ENCODE peak calls at places on chromosomes 4 and X, in seven cellular contexts. O is heart left ventricle; E is amniotic stem cell; F is stimulated activated CD8-positive, alpha-beta memory T cell treated with anti-CD3 and anti-CD28 coated beads, Interleukin-12 subunit alpha, Interleukin-12 subunit beta, amount 100 ng/mL, for 1 hour; C is SW 1271; B is NCI-H1694; G is mesenteric fat pad. K is an unnamed sample.

GRCh38 chrX:153875391-153876111 is 10.4 kb downstream of the L1CAM start:
- DNase-seq in F (peak; percentile 41), O (peak; percentile 40), C (no peak), G (no peak), B (no peak), E (no peak), K (no peak)

GRCh38 chrX:73563740-73564073 is 710 bp downstream of the CHIC1 start:
- DNase-seq in B (no peak), C (peak; percentile 1), E (no peak), G (no peak), F (no peak), O (no peak), K (no peak)

GRCh38 chr4:2330119-2331042 is 68.5 kb upstream of the MXD4 start:
- DNase-seq in G (no peak), O (no peak), B (no peak), C (peak; percentile 38), F (no peak), E (peak; percentile 80), K (peak; percentile 30)

GRCh38 chr4:80072607-80073361 is at the start of gene ANTXR2:
- DNase-seq in B (peak; percentile 14), O (peak; percentile 89), E (peak; percentile 93), F (peak; percentile 45), G (peak; percentile 96), C (peak; percentile 70), K (no peak)

GRCh38 chr4:11261066-11261850 is 167.4 kb downstream of the HS3ST1 start:
- DNase-seq in C (no peak), O (no peak), E (no peak), G (no peak), F (no peak), B (no peak), K (no peak)

GRCh38 chr4:30776451-30776850 is 56.3 kb downstream of the PCDH7 start:
- DNase-seq in C (no peak), B (no peak), G (no peak), O (no peak), F (no peak), E (no peak), K (no peak)

GRCh38 chrX:17585006-17585405 is 152.3 kb upstream of the SCML1 start:
- DNase-seq in F (no peak), O (no peak), C (no peak), B (no peak), G (no peak), E (no peak), K (no peak)

GRCh38 chr4:113419631-113420030 is 341.9 kb downstream of the CAMK2D start:
- DNase-seq in O (no peak), E (no peak), B (no peak), G (no peak), C (no peak), F (no peak), K (no peak)

GRCh38 chr4:158821228-158822009 is 52.6 kb downstream of the FNIP2 start:
- DNase-seq in B (no peak), G (no peak), F (no peak), C (no peak), O (no peak), E (peak; percentile 22), K (no peak)

GRCh38 chrX:81263067-81263466 is 61.2 kb downstream of the SH3BGRL start:
- DNase-seq in E (no peak), O (no peak), C (no peak), B (no peak), F (no peak), G (no peak), K (no peak)

GRCh38 chrX:20664774-20665173 is 398.1 kb upstream of the RPS6KA3 start:
- DNase-seq in F (no peak), E (no peak), B (no peak), C (no peak), G (no peak), O (no peak), K (no peak)

GRCh38 chrX:14865201-14865600 is 7.7 kb downstream of the FANCB start:
- DNase-seq in C (no peak), E (no peak), O (no peak), G (no peak), F (no peak), B (no peak), K (no peak)

GRCh38 chrX:18873189-18873791 is 110.6 kb downstream of the PHKA2 start:
- DNase-seq in F (no peak), G (peak; percentile 88), B (no peak), C (peak; percentile 0), E (no peak), O (peak; percentile 15), K (no peak)

GRCh38 chrX:23931149-23931604 is 23.4 kb downstream of the CXorf58 start:
- DNase-seq in G (no peak), B (no peak), F (no peak), E (no peak), O (no peak), C (no peak), K (no peak)

GRCh38 chrX:44400588-44400987 is 57.1 kb upstream of the EFHC2 start:
- DNase-seq in G (no peak), E (peak; percentile 69), F (no peak), O (peak; percentile 5), C (peak; percentile 20), B (no peak), K (peak; percentile 69)

GRCh38 chrX:57595381-57595811 is 3.6 kb downstream of the ZXDB start:
- DNase-seq in B (no peak), C (peak; percentile 24), O (no peak), E (peak; percentile 9), G (no peak), F (no peak), K (no peak)

GRCh38 chrX:1103360-1103759 is 109.1 kb downstream of the CRLF2 start:
- DNase-seq in B (no peak), C (no peak), G (peak; percentile 41), E (no peak), O (no peak), F (no peak), K (no peak)

K was measured in Panc1.